ENCODE peak calls at places on chromosomes 4 and X, in ten cellular contexts. J is CD4-positive, alpha-beta T cell; X is NCI-H1694; M is fibroblast of the conjunctiva; R is stimulated activated CD8-positive, alpha-beta memory T cell treated with anti-CD3 and anti-CD28 coated beads, Interleukin-15, amount 100 ng/mL, for 4 hours; T is activated T-helper 1 cell treated with anti-CD3 and anti-CD28 coated beads, Interleukin-12 subunit alpha, Interleukin-12 subunit beta, Interleukin-2, Interleukin-4 antibody, amounts not matched to agents 30 ng/mL and 10 ng/mL and 1 ng/mL, durations not matched to agents 14 hours and 24 hours and 36 hours; G is AG08395; U is NCI-H345; E is SHP77 treated with DMSO at 0.1 percent for 48 hours; Q is epithelial cell of proximal tubule. N is an unnamed sample.

GRCh38 chr4:181968371-181968770 is 274.8 kb upstream of the TENM3 start:
- DNase-seq in J (no peak), X (no peak), M (no peak), R (no peak), T (no peak), G (peak), U (no peak), E (no peak), Q (no peak), N (peak)

GRCh38 chr4:158094413-158095110 is 78.3 kb downstream of the GASK1B start:
- DNase-seq in J (no peak), X (no peak), M (no peak), R (no peak), T (no peak), G (no peak), U (no peak), E (no peak), Q (peak), N (no peak)

GRCh38 chr4:158821228-158822009 is 52.6 kb downstream of the FNIP2 start:
- DNase-seq in J (no peak), X (no peak), M (no peak), R (no peak), T (no peak), G (peak), U (no peak), E (no peak), Q (no peak), N (peak)

GRCh38 chr4:148007303-148007702 is 275.4 kb downstream of the ARHGAP10 start:
- DNase-seq in J (no peak), X (no peak), M (peak), R (no peak), T (no peak), G (peak), U (no peak), E (no peak), Q (peak), N (peak)

GRCh38 chr4:88897752-88898151 is 159.2 kb downstream of the FAM13A start:
- DNase-seq in J (no peak), X (no peak), M (no peak), R (no peak), T (no peak), G (no peak), U (no peak), E (no peak), Q (no peak), N (no peak)

GRCh38 chrX:124504106-124504983 is 158.0 kb downstream of the SH2D1A start:
- DNase-seq in J (no peak), X (no peak), M (peak), R (no peak), T (no peak), G (peak), U (no peak), E (no peak), Q (no peak), N (no peak)

GRCh38 chr4:8340721-8341680 is 71.4 kb downstream of the HTRA3 start:
- DNase-seq in J (no peak), X (no peak), M (peak), R (no peak), T (no peak), G (peak), U (no peak), E (no peak), Q (no peak), N (no peak)

GRCh38 chr4:98166025-98166730 is 22.9 kb upstream of the STPG2 start:
- DNase-seq in J (no peak), X (no peak), M (no peak), R (no peak), T (no peak), G (no peak), U (no peak), E (no peak), Q (peak), N (no peak)

GRCh38 chr4:17013382-17014006 is 115.0 kb upstream of the LDB2 start:
- DNase-seq in J (no peak), X (no peak), M (no peak), R (no peak), T (no peak), G (peak), U (no peak), E (no peak), Q (no peak), N (no peak)

GRCh38 chr4:16875487-16875886 is 23.0 kb downstream of the LDB2 start:
- DNase-seq in J (no peak), X (no peak), M (peak), R (no peak), T (no peak), G (peak), U (no peak), E (no peak), Q (no peak), N (peak)

GRCh38 chrX:38110231-38110630 is 103.9 kb downstream of the SYTL5 start:
- DNase-seq in J (no peak), X (no peak), M (no peak), R (no peak), T (no peak), G (no peak), U (no peak), E (no peak), Q (no peak), N (no peak)